ENCODE peak calls at places on chromosomes 12 and 14, in four cellular contexts. D is NCI-H1436; M is sciatic nerve; X is stimulated activated CD4-positive, alpha-beta T cell treated with anti-CD3 and anti-CD28 coated beads, Interleukin-4, amount 100 ng/mL, for 24 hours. F is an unnamed sample.

GRCh38 chr12:92928431-92928961 is 599 bp downstream of the EEA1 start:
- DNase-seq in D (no peak), X (peak), M (peak), F (peak)

GRCh38 chr12:122880155-122880605 is 15.7 kb downstream of the VPS37B start:
- DNase-seq in X (no peak), D (no peak), M (no peak), F (no peak)

GRCh38 chr12:132256646-132257045 is 72.7 kb downstream of the GALNT9 start:
- DNase-seq in M (no peak), X (no peak), D (no peak), F (no peak)

GRCh38 chr12:55718020-55718419 is 2.2 kb upstream of the RDH5 start:
- DNase-seq in D (no peak), M (no peak), X (no peak), F (no peak)

GRCh38 chr12:49537709-49538601 is 875 bp upstream of the KCNH3 start:
- DNase-seq in D (peak), X (peak), M (peak), F (peak)

GRCh38 chr12:87254371-87255030 is 774.7 kb downstream of the C12orf50 start:
- DNase-seq in D (no peak), X (no peak), M (no peak), F (no peak)

GRCh38 chr14:24275524-24276139 is 4.2 kb upstream of the RABGGTA start:
- DNase-seq in X (no peak), M (no peak), D (no peak), F (no peak)

GRCh38 chr12:92105676-92106075 is 40.0 kb downstream of the BTG1 start:
- DNase-seq in X (no peak), M (no peak), D (no peak), F (no peak)

GRCh38 chr14:93430319-93430801 is 379 bp upstream of the UNC79 start:
- DNase-seq in M (no peak), D (peak), X (no peak), F (no peak)

GRCh38 chr12:109557200-109557599 is 16.1 kb downstream of the MMAB start:
- DNase-seq in X (no peak), M (no peak), D (no peak), F (no peak)

GRCh38 chr12:122891661-122892525 is 4.0 kb downstream of the VPS37B start:
- DNase-seq in M (no peak), D (no peak), X (no peak), F (no peak)

GRCh38 chr12:90627180-90627896 is 327.6 kb downstream of the CCER1 start:
- DNase-seq in M (no peak), X (no peak), D (no peak), F (no peak)

F was measured in stimulated activated naive CD4-positive, alpha-beta T cell treated with Interleukin-2 at 50 U/mL for 16 hours.